ENCODE peak calls at places on chromosome 22, in ten cellular contexts. G is germinal center; F is sciatic nerve; Q is T-helper 2 cell; M is foreskin fibroblast; W is Daoy; X is iris pigment epithelial cell; Z is CD8-positive, alpha-beta memory T cell; I is renal cortical epithelial cell; P is substantia nigra. K is an unnamed sample.

GRCh38 chr22:19974233-19974861 is 32.7 kb upstream of the TXNRD2 start:
- DNase-seq in F (no peak), Q (no peak), P (no peak), W (peak), X (peak), I (peak), M (peak), G (peak), Z (no peak), K (peak)

GRCh38 chr22:35220221-35220620 is 37.1 kb upstream of the HMGXB4 start:
- DNase-seq in I (no peak), Q (no peak), M (no peak), F (no peak), X (no peak), Z (no peak), P (no peak), G (no peak), W (no peak), K (no peak)

GRCh38 chr22:24434472-24435322 is 7.3 kb downstream of the ADORA2A start:
- DNase-seq in Q (peak), G (peak), X (peak), M (no peak), P (no peak), I (no peak), F (peak), W (no peak), Z (peak), K (peak)

GRCh38 chr22:41411021-41411851 is 29.5 kb downstream of the TEF start:
- DNase-seq in G (no peak), Q (no peak), Z (no peak), M (peak), W (no peak), I (no peak), F (no peak), P (no peak), X (no peak), K (no peak)

GRCh38 chr22:38218661-38219331 is 17.0 kb downstream of the MAFF start:
- DNase-seq in Q (peak), I (peak), X (peak), F (peak), M (peak), W (peak), Z (peak), P (no peak), G (no peak), K (no peak)

GRCh38 chr22:30890689-30891442 is 77.7 kb downstream of the MORC2 start:
- DNase-seq in Q (no peak), X (peak), F (peak), W (peak), P (no peak), Z (no peak), I (peak), G (peak), M (peak), K (peak)

GRCh38 chr22:41702763-41703162 is 3.5 kb downstream of the MEI1 start:
- DNase-seq in I (no peak), F (no peak), M (no peak), G (no peak), Z (no peak), X (no peak), Q (no peak), P (no peak), W (no peak), K (no peak)

GRCh38 chr22:47209547-47210023 is 447.1 kb downstream of the TBC1D22A start:
- DNase-seq in W (no peak), I (no peak), F (no peak), M (no peak), Q (no peak), P (no peak), Z (no peak), X (no peak), G (no peak), K (no peak)

GRCh38 chr22:38176170-38176741 is 5.4 kb downstream of the PLA2G6 start:
- DNase-seq in Z (peak), I (peak), P (no peak), Q (peak), F (no peak), X (peak), M (peak), W (peak), G (no peak), K (peak)

GRCh38 chr22:23245045-23245798 is 64.9 kb downstream of the BCR start:
- DNase-seq in M (peak), G (no peak), W (peak), Z (no peak), F (no peak), Q (no peak), P (no peak), X (peak), I (peak), K (no peak)

GRCh38 chr22:34416321-34416900 is 496.1 kb upstream of the LARGE1 start:
- DNase-seq in M (no peak), I (no peak), Q (no peak), G (no peak), Z (no peak), P (no peak), W (no peak), X (no peak), F (no peak), K (no peak)

GRCh38 chr22:21450858-21451331 is 16.3 kb upstream of the TMEM191C start:
- DNase-seq in I (no peak), Z (no peak), P (no peak), Q (no peak), X (no peak), F (peak), M (no peak), W (no peak), G (no peak), K (no peak)

GRCh38 chr22:31451709-31452571 is 37.7 kb downstream of the EIF4ENIF1 start:
- DNase-seq in Z (peak), G (peak), X (peak), W (peak), I (peak), Q (no peak), M (peak), P (no peak), F (no peak), K (peak)

GRCh38 chr22:35523167-35523928 is 17.3 kb upstream of the RASD2 start:
- DNase-seq in G (no peak), P (no peak), F (no peak), W (no peak), Z (no peak), M (no peak), I (no peak), Q (no peak), X (no peak), K (no peak)

GRCh38 chr22:33163815-33164214 is 105.6 kb upstream of the SYN3 start:
- DNase-seq in Q (no peak), M (no peak), F (no peak), X (no peak), G (no peak), P (no peak), I (no peak), Z (no peak), W (no peak), K (no peak)

GRCh38 chr22:44676441-44677298 is 25.3 kb upstream of the PRR5 start:
- DNase-seq in W (no peak), Z (no peak), G (no peak), P (no peak), X (no peak), I (peak), F (no peak), M (peak), Q (no peak), K (no peak)

GRCh38 chr22:19663821-19664325 is 50.4 kb upstream of the SEPTIN5 start:
- DNase-seq in W (peak), X (peak), F (no peak), I (no peak), Q (no peak), Z (no peak), P (no peak), M (peak), G (no peak), K (no peak)

GRCh38 chr22:45758603-45759002 is 87.0 kb downstream of the ATXN10 start:
- DNase-seq in F (no peak), M (no peak), G (no peak), I (no peak), P (no peak), W (no peak), X (no peak), Q (no peak), Z (no peak), K (no peak)

GRCh38 chr22:31323578-31324550 is 22.3 kb downstream of the PATZ1 start:
- DNase-seq in Q (no peak), P (no peak), Z (no peak), W (no peak), X (no peak), F (no peak), G (no peak), I (no peak), M (no peak), K (no peak)

GRCh38 chr22:27238935-27239510 is 562.5 kb downstream of the MN1 start:
- DNase-seq in W (peak), G (no peak), X (peak), Z (no peak), I (peak), Q (no peak), M (peak), P (no peak), F (peak), K (no peak)

GRCh38 chr22:49957826-49958461 is 2.6 kb upstream of the PIM3 start:
- DNase-seq in X (no peak), G (no peak), P (no peak), M (no peak), Q (no peak), F (no peak), Z (no peak), W (no peak), I (no peak), K (no peak)